ENCODE peak calls at places on chromosomes 11 and 22, in four cellular contexts. W is IMR-90, X is breast epithelium, A is A549. J is an unnamed sample.

GRCh38 chr22:23570681-23571080 is 9.4 kb downstream of the IGLL1 start:
- DNase-seq in W (no peak), X (no peak), A (no peak), J (no peak)

GRCh38 chr22:49208768-49209252 is 618.9 kb downstream of the BRD1 start:
- DNase-seq in W (no peak), X (no peak), A (no peak), J (no peak)

GRCh38 chr22:48365386-48365785 is 1462.3 kb downstream of the BRD1 start:
- DNase-seq in W (no peak), X (no peak), A (no peak), J (no peak)

GRCh38 chr22:36471341-36471821 is 10.1 kb downstream of the TXN2 start:
- DNase-seq in W (peak; percentile 60), X (no peak), A (no peak), J (no peak)

GRCh38 chr22:26996156-26996555 is 338.8 kb downstream of the MIAT start:
- DNase-seq in W (no peak), X (no peak), A (no peak), J (no peak)

GRCh38 chr11:31972623-31973022 is 118.3 kb upstream of the RCN1 start:
- DNase-seq in W (no peak), X (no peak), A (no peak), J (no peak)

GRCh38 chr11:10511046-10511711 is 29.8 kb downstream of the RNF141 start:
- DNase-seq in W (no peak), X (no peak), A (no peak), J (no peak)

GRCh38 chr11:117827521-117828511 is 3.3 kb upstream of the FXYD2 start:
- DNase-seq in W (no peak), X (no peak), A (no peak), J (peak; percentile 59)

GRCh38 chr11:60872952-60873524 is 5.7 kb downstream of the ZP1 start:
- DNase-seq in W (peak; percentile 89), X (no peak), A (no peak), J (no peak)

DNA sequence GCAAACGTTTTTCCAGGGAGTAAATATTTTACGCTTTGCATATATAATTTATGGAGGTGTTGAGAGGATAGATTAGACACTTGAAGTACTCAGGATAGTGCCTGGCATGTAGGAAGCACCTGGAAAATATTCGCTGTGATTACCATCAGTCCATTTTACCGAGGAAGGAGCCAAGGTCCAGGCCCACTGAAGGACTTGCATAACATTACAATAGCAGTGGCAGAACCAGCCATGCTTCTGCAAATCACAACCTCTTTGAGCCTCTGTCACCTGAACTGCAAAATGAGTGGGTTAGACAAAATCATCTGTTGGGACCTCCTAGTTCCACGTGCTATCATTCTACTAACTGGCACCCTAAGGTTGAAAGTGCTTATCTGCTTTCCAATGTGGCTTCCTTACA is 5.4 kb downstream of the FUT4 start:
- DNase-seq in W (no peak), X (no peak), A (no peak), J (no peak)
- H3K4me3 ChIP-seq in W (no peak overlapping the region), X (no peak overlapping the region), A (no peak overlapping the region), J (no peak overlapping the region)

DNA sequence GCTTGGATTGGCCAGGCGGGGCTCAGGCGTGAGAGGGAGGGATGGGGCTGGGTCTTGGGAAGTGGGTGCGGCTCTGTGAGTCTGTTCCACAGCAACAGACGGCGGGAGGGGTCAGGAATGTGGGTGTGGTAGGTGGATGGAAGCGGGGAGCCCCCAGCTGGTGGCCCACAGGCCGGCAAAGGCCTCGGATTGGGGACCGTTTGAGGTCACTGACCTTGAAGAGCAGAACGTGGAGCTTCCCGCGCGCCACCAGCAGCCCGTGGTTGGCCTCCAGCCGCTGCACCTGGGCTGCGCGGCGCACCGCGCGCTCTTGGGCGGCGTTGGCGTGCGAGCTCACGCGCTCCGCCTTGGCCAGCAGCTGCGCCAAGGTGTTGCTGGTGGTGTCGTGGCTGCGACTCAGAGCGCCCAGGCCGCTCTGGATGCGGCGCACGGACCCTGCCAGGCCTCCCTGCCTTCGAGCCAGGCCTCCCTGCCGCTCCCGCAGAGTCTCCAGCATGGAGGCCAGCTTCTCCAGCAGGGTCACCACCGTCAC is 356 bp downstream of the CAVIN3 start:
- DNase-seq in W (peak; percentile 91), X (peak; percentile 85), A (peak; percentile 83), J (peak; percentile 95)
- TF ChIP-seq POLR2A in W (no peak), X (no peak), A (no peak), J (no peak)

DNA sequence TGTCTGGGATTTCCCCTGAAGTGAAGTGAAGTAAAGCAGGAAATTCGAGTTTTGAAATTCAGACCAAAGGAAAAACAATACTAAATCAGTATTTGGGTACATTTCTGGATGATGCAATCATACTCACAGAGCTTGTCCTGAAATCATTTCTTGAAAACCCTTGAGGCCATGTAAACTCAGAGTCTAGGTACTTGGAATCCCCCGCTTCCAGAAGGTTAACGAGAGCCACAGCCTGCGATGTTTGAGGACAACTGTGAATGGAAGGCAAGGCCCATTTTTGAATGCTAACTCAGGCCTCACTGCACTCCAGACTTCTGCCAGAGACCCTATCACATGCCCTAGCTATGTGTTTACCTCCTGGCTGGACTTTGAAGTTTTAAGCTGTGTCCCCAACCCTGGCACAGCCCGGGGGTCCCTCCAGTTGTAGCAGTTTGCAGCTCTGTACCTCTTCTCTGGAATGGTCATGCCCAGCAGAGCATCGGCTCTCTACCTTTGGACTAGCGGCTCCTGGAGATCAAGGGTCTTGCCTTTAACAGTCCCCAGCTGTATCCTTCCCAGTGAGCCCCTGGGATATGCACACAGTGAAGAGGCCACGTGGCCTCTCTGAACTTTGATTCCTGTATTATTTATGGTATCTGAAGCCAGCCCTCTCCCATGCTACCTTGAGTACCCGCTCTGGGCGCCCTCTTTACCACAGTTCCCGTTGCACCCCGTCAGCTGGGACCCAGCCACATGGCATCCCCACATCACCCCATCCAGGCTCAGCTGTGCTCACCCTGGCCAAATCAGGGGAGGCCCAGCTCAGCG is 5.6 kb upstream of the FTH1 start:
- DNase-seq in W (peak; percentile 91), X (peak; percentile 72), A (no peak), J (no peak)
- H3K4me3 ChIP-seq in W (no peak overlapping the region), X (peak overlapping the region; percentile 14), A (no peak overlapping the region), J (no peak overlapping the region)

DNA sequence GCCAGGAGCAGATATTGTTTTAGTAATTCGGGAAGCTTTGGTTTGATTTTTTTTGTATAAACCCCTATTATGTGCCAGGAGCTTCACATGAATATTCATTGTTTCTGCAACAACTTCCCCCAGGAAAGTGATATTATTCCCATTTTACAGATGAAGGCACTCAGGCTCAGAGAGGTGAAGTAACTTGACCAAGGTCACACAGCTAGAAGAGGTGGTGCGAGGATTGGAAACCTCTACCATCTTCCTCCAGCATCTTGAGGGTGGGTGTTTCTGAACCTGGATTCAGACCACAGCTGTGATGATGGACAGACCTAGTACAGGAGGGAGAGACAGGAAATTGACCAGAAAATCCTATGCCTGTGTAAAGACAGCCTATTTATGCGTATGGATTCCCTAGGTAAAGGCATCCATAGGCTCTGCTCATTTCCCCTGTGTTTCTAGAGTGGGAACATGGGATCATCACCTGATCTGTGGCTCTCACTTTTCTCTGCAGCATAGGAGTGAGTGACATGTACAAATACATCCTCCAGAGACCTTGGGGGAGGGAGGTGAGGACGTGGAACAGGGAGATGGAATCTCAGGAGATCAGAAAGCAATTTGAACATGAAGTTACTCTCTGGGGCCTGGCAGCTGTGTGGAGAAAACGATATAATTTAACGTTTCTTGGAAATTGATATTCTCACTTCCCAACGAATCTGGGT is 81.4 kb downstream of the TSPAN18 start:
- DNase-seq in W (no peak), X (no peak), A (no peak), J (no peak)
- TF ChIP-seq POLR2A in W (no peak), X (no peak), A (no peak), J (no peak)

GRCh38 chr11:846496-847098 is 3.9 kb downstream of the TSPAN4 start:
- DNase-seq in W (peak; percentile 53), X (no peak), A (no peak), J (no peak)

GRCh38 chr11:843086-843704 is 543 bp downstream of the TSPAN4 start:
- DNase-seq in W (no peak), X (no peak), A (no peak), J (no peak)

GRCh38 chr11:845872-846271 is 3.2 kb downstream of the TSPAN4 start:
- DNase-seq in W (no peak), X (no peak), A (no peak), J (no peak)

GRCh38 chr11:843818-844692 is 1.4 kb downstream of the TSPAN4 start:
- DNase-seq in W (peak; percentile 90), X (peak; percentile 84), A (peak; percentile 86), J (peak; percentile 96)

DNA sequence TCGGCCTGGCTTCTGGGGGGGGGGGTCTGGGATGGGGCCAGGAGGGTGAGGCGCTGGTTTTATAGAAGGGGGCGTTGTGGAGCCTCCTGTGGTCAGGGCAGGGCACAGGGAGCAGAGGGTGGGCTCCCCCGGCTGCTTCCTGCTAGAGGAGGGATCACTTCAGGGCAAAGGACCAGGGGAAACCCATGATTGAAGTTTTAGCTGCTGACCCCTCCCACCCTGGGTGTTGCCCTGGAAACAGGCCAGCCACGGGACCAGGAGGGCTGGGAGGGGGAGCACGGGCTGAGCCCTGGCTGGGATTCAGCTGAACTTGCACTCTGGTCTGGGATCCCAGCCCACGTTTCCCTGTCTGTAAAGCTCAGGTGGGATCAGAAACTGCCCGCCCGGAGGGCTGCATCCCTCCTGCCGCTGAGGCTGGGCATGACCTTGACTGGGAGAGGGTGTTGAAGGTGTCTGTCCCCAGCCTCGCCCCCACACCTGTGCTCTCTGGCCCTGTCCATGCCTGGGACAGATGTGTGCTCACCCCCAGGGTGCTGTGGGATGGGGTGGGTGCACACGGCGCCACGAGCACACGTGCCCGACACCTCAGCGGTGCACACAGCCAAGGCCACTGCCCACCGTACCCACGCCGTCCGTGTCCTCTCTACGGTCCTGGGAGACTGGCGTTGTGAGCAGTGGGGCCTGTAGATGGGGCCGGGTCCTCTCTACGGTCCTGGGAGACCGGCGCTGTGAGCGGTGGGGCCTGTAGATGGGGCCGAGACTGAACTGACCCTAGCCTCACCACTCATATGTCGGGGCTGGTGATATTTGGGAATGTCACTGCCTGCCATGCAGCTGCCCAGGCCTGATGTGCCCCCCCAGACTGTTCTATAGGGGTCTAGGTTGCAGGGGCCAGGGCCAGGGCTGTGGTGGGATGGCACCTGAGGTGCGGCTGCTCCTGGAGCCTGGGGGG is 2.3 kb downstream of the TSPAN4 start:
- DNase-seq in W (peak; percentile 87), X (peak; percentile 89), A (peak; percentile 83), J (peak; percentile 97)
- H3K4me3 ChIP-seq in W (peak overlapping the region; percentile 98), X (peak overlapping the region; percentile 91), A (peak overlapping the region; percentile 100), J (peak overlapping the region; percentile 100)

GRCh38 chr22:42343136-42343484 is 72.7 kb upstream of the TCF20 start:
- DNase-seq in W (no peak), X (no peak), A (no peak), J (no peak)

GRCh38 chr22:42345458-42345857 is 75.0 kb upstream of the TCF20 start:
- DNase-seq in W (no peak), X (no peak), A (no peak), J (no peak)

GRCh38 chr22:42342426-42343135 is 72.1 kb upstream of the TCF20 start:
- DNase-seq in W (no peak), X (no peak), A (no peak), J (no peak)

GRCh38 chr22:42343551-42344081 is 73.2 kb upstream of the TCF20 start:
- DNase-seq in W (no peak), X (no peak), A (no peak), J (no peak)

GRCh38 chr22:42344391-42344861 is 74.0 kb upstream of the TCF20 start:
- DNase-seq in W (no peak), X (no peak), A (no peak), J (peak; percentile 55)
- TF ChIP-seq POLR2A in W (no peak), X (no peak), A (no peak), J (no peak)